ENCODE peak calls at places on chromosomes 4 and X, in five cellular contexts. W, S, J, K and V are unnamed samples.

GRCh38 chr4:155854597-155855226 is 11.4 kb downstream of the ASIC5 start:
- DNase-seq in W (no peak), S (peak; percentile 17), J (no peak), K (no peak), V (peak; percentile 54)

GRCh38 chrX:20225488-20225833 is 41.2 kb downstream of the RPS6KA3 start:
- DNase-seq in W (no peak), S (no peak), J (no peak), K (no peak), V (no peak)

GRCh38 chr4:183905081-183905592 is at the start of gene STOX2:
- DNase-seq in W (no peak), S (peak; percentile 32), J (peak; percentile 37), K (peak; percentile 88), V (no peak)

GRCh38 chr4:146023334-146023967 is 84.8 kb upstream of the ZNF827 start:
- DNase-seq in W (no peak), S (no peak), J (no peak), K (no peak), V (peak; percentile 83)

GRCh38 chr4:20253272-20253798 is 1.6 kb downstream of the SLIT2 start:
- DNase-seq in W (no peak), S (no peak), J (peak; percentile 22), K (no peak), V (no peak)

GRCh38 chrX:91414710-91415109 is 19.9 kb upstream of the PABPC5 start:
- DNase-seq in W (no peak), S (no peak), J (no peak), K (no peak), V (no peak)

GRCh38 chrX:152861116-152861515 is 30.3 kb downstream of the NSDHL start:
- DNase-seq in W (no peak), S (peak; percentile 10), J (no peak), K (no peak), V (no peak)

GRCh38 chrX:139826065-139827044 is 106.5 kb downstream of the ATP11C start:
- DNase-seq in W (no peak), S (peak; percentile 55), J (no peak), K (no peak), V (no peak)

GRCh38 chr4:16646459-16646858 is 252.0 kb downstream of the LDB2 start:
- DNase-seq in W (no peak), S (no peak), J (no peak), K (no peak), V (no peak)

GRCh38 chr4:2806392-2807355 is 13.8 kb downstream of the SH3BP2 start:
- DNase-seq in W (no peak), S (peak; percentile 55), J (no peak), K (peak; percentile 84), V (no peak)

GRCh38 chr4:113069212-113069892 is 19.9 kb downstream of the ANK2 start:
- DNase-seq in W (no peak), S (no peak), J (no peak), K (no peak), V (no peak)

GRCh38 chr4:147787204-147787603 is 55.3 kb downstream of the ARHGAP10 start:
- DNase-seq in W (no peak), S (peak; percentile 63), J (no peak), K (peak; percentile 61), V (no peak)

GRCh38 chrX:119539872-119540271 is 25.3 kb downstream of the STEEP1 start:
- DNase-seq in W (no peak), S (no peak), J (no peak), K (no peak), V (no peak)

GRCh38 chr4:23091674-23092073 is 398.9 kb downstream of the GBA3 start:
- DNase-seq in W (no peak), S (no peak), J (no peak), K (no peak), V (no peak)

GRCh38 chrX:129622757-129623301 is 31.9 kb downstream of the APLN start:
- DNase-seq in W (no peak), S (peak; percentile 96), J (no peak), K (no peak), V (no peak)

GRCh38 chr4:183110244-183110643 is 11.2 kb downstream of the WWC2 start:
- DNase-seq in W (no peak), S (no peak), J (no peak), K (no peak), V (no peak)

GRCh38 chr4:68498413-68499007 is 51.2 kb downstream of the TMPRSS11E start:
- DNase-seq in W (no peak), S (peak; percentile 76), J (peak; percentile 49), K (no peak), V (peak; percentile 80)

GRCh38 chrX:122857734-122858133 is 326.3 kb upstream of the GRIA3 start:
- DNase-seq in W (no peak), S (no peak), J (no peak), K (no peak), V (peak; percentile 22)

GRCh38 chr4:153538408-153539057 is 72.4 kb downstream of the TMEM131L start:
- DNase-seq in W (no peak), S (peak; percentile 66), J (no peak), K (peak; percentile 69), V (no peak)

GRCh38 chr4:169791064-169791463 is 33.3 kb upstream of the HPF1 start:
- DNase-seq in W (no peak), S (no peak), J (no peak), K (no peak), V (no peak)

GRCh38 chrX:129706395-129707072 is 32.2 kb upstream of the XPNPEP2 start:
- DNase-seq in W (no peak), S (no peak), J (no peak), K (no peak), V (no peak)

GRCh38 chr4:102578819-102579218 is 77.7 kb downstream of the NFKB1 start:
- DNase-seq in W (no peak), S (no peak), J (no peak), K (no peak), V (no peak)

DNA sequence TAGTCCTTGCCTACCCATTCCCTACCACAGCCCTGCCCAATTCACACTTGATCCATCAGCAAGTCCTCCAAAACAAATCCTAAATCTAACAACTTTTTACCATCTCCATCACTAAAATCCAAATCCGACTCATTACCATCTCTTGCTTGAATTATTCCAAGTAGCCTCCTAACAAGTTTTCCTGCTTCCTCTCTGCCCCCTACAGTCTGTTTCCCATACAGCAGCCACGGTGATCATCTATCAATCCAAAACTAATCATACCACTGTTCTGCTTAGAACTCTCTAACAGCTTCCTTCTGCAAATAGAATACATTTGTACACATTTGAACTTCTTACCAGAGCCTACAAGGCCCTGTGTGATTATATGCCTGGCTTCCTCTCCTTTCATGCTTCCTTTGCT is 133.0 kb downstream of the SHROOM4 start:
- DNase-seq in W (no peak), S (peak; percentile 34), J (no peak), K (no peak), V (no peak)
- TF ChIP-seq CTCF in W (no peak), S (peak; percentile 61), J (no peak), K (peak; percentile 23), V (peak; percentile 33)

GRCh38 chr4:139082750-139083532 is 67.4 kb downstream of the NOCT start:
- DNase-seq in W (peak; percentile 91), S (peak; percentile 97), J (peak; percentile 94), K (peak; percentile 96), V (peak; percentile 99)

GRCh38 chr4:139078926-139079325 is 63.3 kb downstream of the NOCT start:
- DNase-seq in W (no peak), S (no peak), J (no peak), K (no peak), V (no peak)

GRCh38 chr4:139076016-139076744 is 60.6 kb downstream of the NOCT start:
- DNase-seq in W (no peak), S (no peak), J (no peak), K (no peak), V (no peak)

DNA sequence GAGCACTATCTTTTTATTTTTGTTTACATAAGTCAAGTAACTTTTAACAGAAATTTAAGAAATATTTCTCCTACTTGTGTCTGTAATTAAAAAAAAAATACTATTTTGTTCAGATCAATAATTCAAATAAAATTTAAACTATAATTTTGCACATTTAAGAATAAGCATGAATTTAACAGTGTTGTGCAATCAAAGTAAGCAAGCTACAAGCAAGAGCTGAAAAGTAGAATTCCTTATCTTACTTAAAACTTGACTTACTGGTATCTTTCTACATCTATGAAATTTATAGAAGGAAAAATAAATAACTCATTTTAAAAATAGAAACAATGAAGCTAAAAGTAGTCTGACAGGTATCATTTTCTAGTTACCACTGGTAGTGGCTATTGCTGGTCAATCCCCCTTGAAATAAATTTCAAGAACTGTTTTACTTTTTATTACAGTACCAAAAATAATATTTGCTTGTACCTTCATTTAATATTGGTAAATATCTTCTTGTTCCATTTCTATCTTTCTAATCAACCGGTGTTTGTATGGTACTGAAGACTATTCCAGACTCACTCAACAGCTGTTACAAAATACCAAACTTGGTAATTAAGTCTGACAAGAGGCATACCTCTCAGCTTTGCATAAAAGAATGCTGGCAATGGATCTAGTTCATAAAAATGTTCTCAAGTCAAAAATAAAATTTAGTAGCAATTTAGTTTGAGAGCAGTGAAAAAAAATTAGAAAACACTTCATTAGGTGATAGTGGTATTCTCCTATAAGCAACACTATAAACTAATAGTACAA is 62.2 kb downstream of the NOCT start:
- DNase-seq in W (no peak), S (no peak), J (no peak), K (no peak), V (no peak)
- TF ChIP-seq CTCF in W (no peak), S (no peak), J (no peak), K (no peak), V (no peak)

DNA sequence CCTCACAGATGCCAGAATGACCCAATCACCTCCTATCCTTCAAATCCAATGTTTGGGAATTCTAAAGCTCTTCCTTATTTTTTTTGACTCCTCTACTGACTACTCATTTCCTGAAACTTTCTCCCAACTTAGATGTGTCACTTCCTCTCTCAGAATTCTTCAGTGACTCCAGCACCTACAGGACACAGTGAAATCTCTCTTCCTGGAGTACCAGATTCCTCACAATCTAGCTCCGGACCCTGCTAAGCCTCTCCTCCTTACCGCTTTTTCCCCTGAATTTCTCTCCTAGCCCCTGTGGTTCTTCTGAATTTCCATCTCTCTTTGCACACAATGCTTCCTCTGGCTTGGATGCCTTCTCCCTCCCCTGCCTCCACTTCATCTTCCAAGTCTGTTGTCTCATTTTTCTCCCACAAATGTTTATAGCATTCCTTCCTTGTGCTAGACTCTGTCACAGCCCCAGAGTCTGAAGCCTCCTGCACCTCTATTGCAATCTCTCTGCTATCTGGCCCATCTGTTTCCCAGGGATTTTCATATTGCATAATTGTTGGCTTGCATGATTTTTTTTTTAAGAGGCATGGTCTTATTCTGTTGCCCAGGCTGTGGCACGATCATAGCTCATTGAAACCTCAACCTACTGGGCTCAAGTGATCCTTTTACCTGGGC is 80.1 kb downstream of the ANAPC4 start:
- DNase-seq in W (no peak), S (peak; percentile 71), J (no peak), K (no peak), V (no peak)
- TF ChIP-seq CTCF in W (no peak), S (no peak), J (no peak), K (no peak), V (no peak)

GRCh38 chr4:149113804-149114430 is 671.7 kb upstream of the NR3C2 start:
- DNase-seq in W (no peak), S (peak; percentile 58), J (no peak), K (no peak), V (no peak)

GRCh38 chr4:149108626-149109025 is 666.4 kb upstream of the NR3C2 start:
- DNase-seq in W (no peak), S (no peak), J (no peak), K (no peak), V (no peak)

GRCh38 chr4:149110499-149110898 is 668.3 kb upstream of the NR3C2 start:
- DNase-seq in W (no peak), S (no peak), J (no peak), K (no peak), V (no peak)

DNA sequence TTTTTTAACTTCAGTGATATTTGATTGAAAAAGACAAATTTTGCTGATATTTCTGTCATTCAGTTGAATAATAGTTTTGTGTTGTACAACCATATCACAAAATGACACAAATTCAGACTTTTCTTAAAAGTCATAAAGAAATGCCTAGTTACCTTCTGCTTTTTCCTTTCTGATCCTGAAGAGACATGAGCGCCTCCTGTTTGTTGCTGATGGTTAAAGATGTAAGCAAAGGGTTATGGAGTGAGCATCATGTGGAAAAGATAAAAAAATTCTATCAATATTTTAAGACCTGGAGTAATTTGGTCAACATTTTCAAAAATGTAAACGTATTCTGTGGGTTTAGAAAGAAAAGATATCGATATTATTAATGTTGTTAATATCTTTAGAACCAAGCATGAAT is 669.9 kb upstream of the NR3C2 start:
- DNase-seq in W (no peak), S (no peak), J (no peak), K (no peak), V (no peak)
- TF ChIP-seq CTCF in W (no peak), S (no peak), J (no peak), K (no peak), V (no peak)